ENCODE peak calls at places on chromosomes 2 and 18, in four cellular contexts. K, X, B and M are unnamed samples.

GRCh38 chr2:11678306-11678960 is 8.4 kb upstream of the NTSR2 start:
- DNase-seq in B (no peak), K (no peak), X (no peak), M (no peak)

GRCh38 chr2:64867253-64867996 is 121.8 kb upstream of the SLC1A4 start:
- DNase-seq in K (no peak), X (no peak), B (no peak), M (no peak)

GRCh38 chr2:235910067-235910466 is 258.1 kb downstream of the GBX2 start:
- DNase-seq in B (no peak), X (no peak), K (no peak), M (no peak)

GRCh38 chr2:143553261-143553660 is 424.0 kb downstream of the ARHGAP15 start:
- DNase-seq in X (no peak), B (no peak), K (no peak), M (no peak)

GRCh38 chr2:72689579-72690170 is 136.2 kb downstream of the EXOC6B start:
- DNase-seq in K (no peak), B (no peak), X (no peak), M (no peak)

GRCh38 chr2:190221438-190221837 is 98.2 kb downstream of the HIBCH start:
- DNase-seq in X (no peak), B (no peak), K (no peak), M (no peak)

GRCh38 chr2:164514491-164514890 is 106.8 kb downstream of the GRB14 start:
- DNase-seq in B (no peak), X (peak; percentile 88), K (no peak), M (no peak)

GRCh38 chr2:20514596-20515269 is 67.9 kb downstream of the RHOB start:
- DNase-seq in X (no peak), B (no peak), K (no peak), M (peak; percentile 38)

GRCh38 chr2:233413529-233414272 is 59.4 kb downstream of the DGKD start:
- DNase-seq in B (no peak), K (no peak), X (peak; percentile 29), M (no peak)

GRCh38 chr2:149832256-149832655 is 244.7 kb upstream of the MMADHC start:
- DNase-seq in B (no peak), X (no peak), K (no peak), M (no peak)

GRCh38 chr2:161430416-161430815 is 14.3 kb downstream of the TBR1 start:
- DNase-seq in B (no peak), X (no peak), K (no peak), M (no peak)

GRCh38 chr18:35495821-35496368 is 1.9 kb downstream of the INO80C start:
- DNase-seq in X (no peak), B (no peak), K (no peak), M (no peak)

GRCh38 chr2:225002039-225002655 is 40.1 kb downstream of the DOCK10 start:
- DNase-seq in X (peak; percentile 54), K (peak; percentile 60), B (no peak), M (peak; percentile 50)

GRCh38 chr2:186605041-186605440 is 15.2 kb downstream of the ITGAV start:
- DNase-seq in B (no peak), X (no peak), K (no peak), M (no peak)

GRCh38 chr2:232367591-232368233 is 10.8 kb upstream of the ALPP start:
- DNase-seq in K (no peak), X (peak; percentile 24), B (no peak), M (peak; percentile 43)

GRCh38 chr2:118095610-118096009 is 7.3 kb downstream of the INSIG2 start:
- DNase-seq in K (no peak), X (no peak), B (no peak), M (no peak)

GRCh38 chr18:32661486-32662299 is 111.1 kb downstream of the KLHL14 start:
- DNase-seq in X (no peak), K (no peak), B (no peak), M (no peak)

GRCh38 chr18:69596345-69596744 is 195.7 kb downstream of the DOK6 start:
- DNase-seq in K (no peak), X (no peak), B (no peak), M (no peak)

GRCh38 chr2:238467772-238468171 is 41.0 kb downstream of the ASB1 start:
- DNase-seq in B (no peak), X (no peak), K (no peak), M (no peak)

GRCh38 chr2:40072442-40073232 is 293.6 kb upstream of the THUMPD2 start:
- DNase-seq in B (no peak), X (no peak), K (no peak), M (no peak)

GRCh38 chr2:28161466-28161865 is 231.2 kb upstream of the FOSL2 start:
- DNase-seq in X (no peak), B (no peak), K (no peak), M (no peak)

GRCh38 chr2:85924522-85924921 is 35.7 kb upstream of the ST3GAL5 start:
- DNase-seq in K (no peak), X (no peak), B (no peak), M (no peak)

GRCh38 chr18:22683196-22683676 is 249.9 kb upstream of the RBBP8 start:
- DNase-seq in K (no peak), B (no peak), X (peak; percentile 58), M (no peak)

GRCh38 chr2:119389615-119390306 is 23.0 kb downstream of the DBI start:
- DNase-seq in X (no peak), B (no peak), K (no peak), M (no peak)

GRCh38 chr2:241629762-241630435 is 7.1 kb downstream of the THAP4 start:
- DNase-seq in K (no peak), X (no peak), B (no peak), M (no peak)

GRCh38 chr2:42947809-42948595 is 155.6 kb upstream of the HAAO start:
- DNase-seq in B (no peak), K (no peak), X (no peak), M (no peak)

GRCh38 chr2:202038471-202039277 is 5.0 kb downstream of the FZD7 start:
- DNase-seq in X (no peak), B (no peak), K (no peak), M (no peak)

GRCh38 chr18:9417081-9417841 is 58.1 kb upstream of the RALBP1 start:
- DNase-seq in B (no peak), X (no peak), K (no peak), M (no peak)

GRCh38 chr18:39840406-39840805 is 2114.6 kb upstream of the PIK3C3 start:
- DNase-seq in K (no peak), X (no peak), B (no peak), M (no peak)

GRCh38 chr2:216540920-216541319 is 42.3 kb downstream of the RPL37A start:
- DNase-seq in K (no peak), B (no peak), X (no peak), M (no peak)

GRCh38 chr2:216546231-216546630 is 47.6 kb downstream of the RPL37A start:
- DNase-seq in X (no peak), B (no peak), K (no peak), M (no peak)

GRCh38 chr2:216548901-216549321 is 50.3 kb downstream of the RPL37A start:
- DNase-seq in X (no peak), K (no peak), B (no peak), M (no peak)

GRCh38 chr2:216546646-216547403 is 48.2 kb downstream of the RPL37A start:
- DNase-seq in K (no peak), B (no peak), X (no peak), M (no peak)

GRCh38 chr2:216545359-216545758 is 46.7 kb downstream of the RPL37A start:
- DNase-seq in K (no peak), B (no peak), X (no peak), M (no peak)
- TF ChIP-seq SUZ12 in K (no peak), B (no peak), X (no peak), M (no peak)

GRCh38 chr2:229715895-229716507 is 1.6 kb upstream of the DNER start:
- DNase-seq in B (no peak), K (no peak), X (peak; percentile 34), M (no peak)

GRCh38 chr2:229714080-229714735 is at the start of gene DNER:
- DNase-seq in B (no peak), K (no peak), X (no peak), M (no peak)

GRCh38 chr2:229719926-229720652 is 5.7 kb upstream of the DNER start:
- DNase-seq in X (no peak), B (no peak), K (no peak), M (no peak)

GRCh38 chr2:229714736-229715541 is 584 bp upstream of the DNER start:
- DNase-seq in X (peak; percentile 26), K (no peak), B (peak; percentile 56), M (peak; percentile 63)

DNA sequence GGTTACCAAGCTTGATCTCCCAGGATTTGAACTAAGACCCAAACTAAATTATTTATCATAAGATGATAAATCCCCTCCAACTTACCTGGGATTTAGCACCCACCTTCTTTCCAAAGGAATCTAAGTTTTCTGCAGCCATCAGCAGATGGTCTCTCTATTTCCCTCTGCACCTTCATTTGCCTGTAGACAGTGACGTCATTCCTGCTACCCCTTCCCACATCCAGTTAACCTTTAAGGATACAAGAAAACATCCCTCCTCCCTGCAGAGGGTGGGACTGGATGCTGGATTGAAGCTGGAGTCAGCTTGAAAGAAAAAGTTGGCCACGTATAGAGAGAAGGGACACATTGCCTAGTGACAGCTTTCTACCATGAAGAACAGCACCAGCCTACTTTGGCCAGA is 3.7 kb upstream of the DNER start:
- DNase-seq in K (no peak), X (no peak), B (no peak), M (no peak)
- H3K27me3 ChIP-seq in K (peaks cover 26% of the 10 kb centered on the region), X (peaks cover 25% of the 10 kb centered on the region), B (peaks cover 10% of the 10 kb centered on the region), M (peaks cover 43% of the 10 kb centered on the region)

GRCh38 chr18:50096766-50097435 is 98.0 kb downstream of the MYO5B start:
- DNase-seq in X (no peak), K (no peak), B (no peak), M (no peak)
- H3K9ac ChIP-seq in X (no peak overlapping the region), K (no peak overlapping the region), B (no peak overlapping the region), M (no peak overlapping the region)

GRCh38 chr2:197889041-197889440 is 84.6 kb downstream of the PLCL1 start:
- DNase-seq in K (peak; percentile 77), B (no peak), X (no peak), M (peak; percentile 42)
- TF ChIP-seq SUZ12 in K (no peak), B (no peak), X (no peak), M (no peak)